ENCODE peak calls at places on chromosomes 5 and 9, in nine cellular contexts. D, E, Q, O, X, F, U, R and N are unnamed samples.

GRCh38 chr5:154403776-154404387 is 41.9 kb upstream of the SAP30L start:
- DNase-seq in O (no peak), F (no peak), X (no peak), Q (no peak), D (no peak), R (no peak), U (no peak), E (no peak), N (no peak)

GRCh38 chr9:123586140-123586735 is 230.2 kb downstream of the CRB2 start:
- DNase-seq in U (no peak), D (peak), F (no peak), O (peak), Q (no peak), R (no peak), X (no peak), E (no peak), N (no peak)

GRCh38 chr5:9523090-9523813 is 22.6 kb downstream of the SEMA5A start:
- DNase-seq in R (no peak), U (no peak), E (no peak), D (no peak), F (no peak), O (no peak), X (no peak), Q (no peak), N (peak)

GRCh38 chr9:84121991-84122523 is 141.5 kb downstream of the RMI1 start:
- DNase-seq in X (no peak), Q (no peak), R (no peak), F (no peak), U (no peak), O (no peak), D (no peak), E (no peak), N (no peak)

GRCh38 chr5:151684690-151685361 is 1.9 kb downstream of the SPARC start:
- DNase-seq in Q (peak), E (no peak), X (peak), O (peak), F (no peak), U (no peak), R (no peak), D (no peak), N (peak)

GRCh38 chr5:155085282-155085990 is 71.9 kb downstream of the KIF4B start:
- DNase-seq in U (no peak), E (no peak), F (no peak), R (no peak), Q (no peak), D (no peak), X (no peak), O (no peak), N (peak)

GRCh38 chr5:175236176-175236575 is 207.8 kb downstream of the DRD1 start:
- DNase-seq in R (no peak), F (no peak), O (no peak), Q (no peak), E (no peak), X (no peak), D (no peak), U (no peak), N (no peak)

GRCh38 chr5:172837640-172838039 is 3.6 kb downstream of the ERGIC1 start:
- DNase-seq in Q (no peak), U (peak), X (no peak), E (no peak), R (no peak), F (no peak), O (no peak), D (peak), N (peak)

GRCh38 chr5:127409236-127409921 is 108.1 kb upstream of the PRRC1 start:
- DNase-seq in X (no peak), Q (no peak), U (no peak), O (peak), E (no peak), D (no peak), R (no peak), F (no peak), N (no peak)

GRCh38 chr5:180296778-180297177 is 4.9 kb upstream of the MAPK9 start:
- DNase-seq in X (peak), E (no peak), O (no peak), Q (no peak), D (no peak), R (no peak), U (no peak), F (no peak), N (no peak)

GRCh38 chr5:105133087-105133486 is 1570.5 kb upstream of the NUDT12 start:
- DNase-seq in F (no peak), R (no peak), O (no peak), E (no peak), D (no peak), U (no peak), X (no peak), Q (no peak), N (no peak)

GRCh38 chr5:113336975-113337374 is 97.8 kb downstream of the TSSK1B start:
- DNase-seq in R (peak), Q (no peak), O (peak), D (peak), F (no peak), E (no peak), U (no peak), X (peak), N (peak)

GRCh38 chr5:141492168-141492885 is 3.4 kb downstream of the PCDHGC5 start:
- DNase-seq in Q (no peak), U (no peak), R (no peak), D (no peak), O (no peak), X (no peak), F (no peak), E (no peak), N (no peak)

GRCh38 chr9:109101810-109102209 is 17.9 kb downstream of the TMEM245 start:
- DNase-seq in E (no peak), U (no peak), R (no peak), O (no peak), D (no peak), Q (peak), F (no peak), X (peak), N (peak)

GRCh38 chr5:14501353-14502162 is 80.0 kb upstream of the OTULINL start:
- DNase-seq in O (no peak), U (no peak), D (peak), X (peak), R (no peak), F (no peak), E (no peak), Q (no peak), N (peak)

GRCh38 chr5:13382232-13382631 is 562.3 kb downstream of the DNAH5 start:
- DNase-seq in D (no peak), U (no peak), F (no peak), O (no peak), X (no peak), Q (no peak), E (no peak), R (no peak), N (no peak)

GRCh38 chr5:159208508-159209437 is 580 bp downstream of the RNF145 start:
- DNase-seq in F (peak), R (no peak), X (peak), E (peak), O (peak), U (peak), Q (peak), D (peak), N (peak)

GRCh38 chr5:180720501-180720900 is 19.4 kb downstream of the OR2Y1 start:
- DNase-seq in U (peak), Q (no peak), F (no peak), E (no peak), D (no peak), X (no peak), R (no peak), O (no peak), N (no peak)

GRCh38 chr9:32490601-32491000 is 35.4 kb downstream of the RIGI start:
- DNase-seq in E (no peak), R (no peak), D (no peak), Q (no peak), O (no peak), F (no peak), X (no peak), U (no peak), N (no peak)

GRCh38 chr5:140953234-140953633 is 13.0 kb upstream of the PCDHAC2 start:
- DNase-seq in Q (no peak), E (no peak), X (no peak), D (no peak), R (no peak), F (no peak), O (no peak), U (no peak), N (no peak)

GRCh38 chr5:180343846-180344327 is 9.2 kb downstream of the GFPT2 start:
- DNase-seq in F (no peak), R (no peak), O (no peak), X (peak), D (no peak), E (no peak), U (no peak), Q (peak), N (no peak)

GRCh38 chr5:1415626-1416360 is 29.4 kb downstream of the SLC6A3 start:
- DNase-seq in Q (no peak), E (no peak), U (no peak), F (peak), X (peak), D (no peak), O (no peak), R (no peak), N (no peak)

GRCh38 chr9:109349431-109349846 is 28.6 kb upstream of the EPB41L4B start:
- DNase-seq in R (no peak), X (peak), F (no peak), D (peak), U (no peak), O (peak), Q (peak), E (no peak), N (peak)